ENCODE peak calls at places on chromosomes 2 and 18, in nine cellular contexts. X is glomerular endothelial cell; P is stimulated activated CD4-positive, alpha-beta T cell treated with anti-CD3 and anti-CD28 coated beads, TNF-alpha, amount 100 ng/mL, for 4 hours; T is activated naive CD8-positive, alpha-beta T cell treated with anti-CD3 and anti-CD28 coated beads, Interleukin-2, amount 50 U/mL, for 24 hours; L is left cardiac atrium; A is stimulated activated naive CD8-positive, alpha-beta T cell treated with anti-CD3 and anti-CD28 coated beads, Interleukin-15, Interleukin-2, amounts not matched to agents 100 U/mL and 50 U/mL, for 24 hours; N is glutamatergic neuron; G is NB4; M is GM12864. R is an unnamed sample.

GRCh38 chr2:187093771-187094412 is 244.9 kb upstream of the ZSWIM2 start:
- DNase-seq in X (no peak), P (no peak), N (no peak), A (no peak), L (no peak), G (no peak), T (no peak), M (no peak), R (no peak)

GRCh38 chr2:9703701-9704221 is 73.0 kb upstream of the YWHAQ start:
- DNase-seq in T (peak), N (no peak), L (no peak), P (no peak), G (peak), X (no peak), M (no peak), A (peak), R (no peak)

GRCh38 chr2:197306691-197307030 is 3.9 kb downstream of the ANKRD44 start:
- DNase-seq in L (peak), P (no peak), G (peak), M (no peak), X (no peak), A (peak), T (no peak), N (no peak), R (no peak)

GRCh38 chr18:4510709-4511108 is 55.6 kb upstream of the DLGAP1 start:
- DNase-seq in M (no peak), P (no peak), X (no peak), L (no peak), G (peak), A (no peak), T (no peak), N (no peak), R (no peak)

GRCh38 chr2:883260-884026 is 67.2 kb upstream of the SNTG2 start:
- DNase-seq in A (no peak), X (no peak), L (no peak), G (no peak), T (no peak), M (no peak), N (no peak), P (no peak), R (no peak)

GRCh38 chr2:3298201-3298600 is 79.4 kb downstream of the EIPR1 start:
- DNase-seq in P (no peak), N (no peak), G (no peak), M (no peak), A (no peak), X (no peak), T (no peak), L (no peak), R (no peak)

GRCh38 chr18:37564796-37565137 is 831 bp downstream of the CELF4 start:
- DNase-seq in X (peak), T (peak), M (no peak), A (peak), G (peak), N (no peak), P (no peak), L (peak), R (no peak)

GRCh38 chr2:160615706-160616105 is 122.1 kb upstream of the RBMS1 start:
- DNase-seq in P (no peak), G (no peak), M (no peak), X (no peak), A (no peak), T (no peak), N (no peak), L (no peak), R (no peak)

GRCh38 chr2:8019934-8020333 is 661.9 kb upstream of the ID2 start:
- DNase-seq in P (no peak), M (no peak), T (no peak), X (no peak), L (no peak), A (no peak), G (no peak), N (no peak), R (no peak)

GRCh38 chr2:149921911-149922616 is 334.5 kb upstream of the MMADHC start:
- DNase-seq in M (no peak), P (no peak), G (no peak), L (no peak), X (no peak), A (no peak), T (no peak), N (no peak), R (no peak)

GRCh38 chr2:28544405-28544914 is 48.6 kb downstream of the PLB1 start:
- DNase-seq in G (no peak), X (no peak), L (no peak), M (no peak), A (no peak), N (no peak), T (no peak), P (no peak), R (no peak)

GRCh38 chr2:166653185-166653813 is 159.2 kb upstream of the SCN7A start:
- DNase-seq in G (no peak), L (no peak), T (no peak), M (no peak), N (no peak), X (no peak), A (no peak), P (no peak), R (no peak)

GRCh38 chr2:217283505-217283904 is 423.6 kb upstream of the TNP1 start:
- DNase-seq in P (no peak), G (no peak), N (no peak), T (no peak), L (no peak), X (no peak), M (no peak), A (no peak), R (no peak)

GRCh38 chr2:232880764-232881351 is 10.8 kb downstream of the SNORC start:
- DNase-seq in L (no peak), P (no peak), X (no peak), M (no peak), N (no peak), G (no peak), A (no peak), T (no peak), R (no peak)

GRCh38 chr2:239834143-239834542 is 191.0 kb downstream of the NDUFA10 start:
- DNase-seq in N (no peak), G (no peak), T (no peak), M (no peak), L (no peak), X (no peak), P (no peak), A (no peak), R (no peak)

GRCh38 chr18:76679259-76679658 is 143.1 kb upstream of the ZNF236 start:
- DNase-seq in M (no peak), L (no peak), G (peak), T (no peak), A (no peak), P (no peak), N (peak), X (no peak), R (no peak)

GRCh38 chr18:12076424-12077140 is 17.1 kb upstream of the ANKRD62 start:
- DNase-seq in G (peak), P (no peak), N (peak), A (no peak), L (peak), M (no peak), X (no peak), T (no peak), R (peak)

GRCh38 chr2:198127627-198128026 is 323.2 kb downstream of the PLCL1 start:
- DNase-seq in L (peak), G (peak), N (peak), P (peak), M (peak), A (peak), T (peak), X (peak), R (peak)

GRCh38 chr2:129764376-129765325 is 214.8 kb upstream of the RAB6C start:
- DNase-seq in L (no peak), A (no peak), T (no peak), X (no peak), P (no peak), M (no peak), N (peak), G (peak), R (no peak)

GRCh38 chr2:200765139-200765951 is 46.4 kb upstream of the BZW1 start:
- DNase-seq in M (no peak), A (peak), X (peak), N (no peak), L (no peak), T (peak), P (no peak), G (no peak), R (no peak)

GRCh38 chr2:238856713-238857567 is 9.1 kb downstream of the TWIST2 start:
- DNase-seq in N (no peak), G (no peak), L (no peak), T (no peak), P (no peak), X (no peak), A (no peak), M (no peak), R (no peak)

GRCh38 chr2:20738789-20739188 is 71.8 kb downstream of the GDF7 start:
- DNase-seq in L (no peak), N (no peak), G (no peak), M (no peak), A (no peak), X (no peak), P (no peak), T (no peak), R (no peak)

GRCh38 chr2:181224866-181225265 is 232.3 kb upstream of the ITGA4 start:
- DNase-seq in A (no peak), M (no peak), L (no peak), P (no peak), X (no peak), N (no peak), G (no peak), T (no peak), R (no peak)

R was measured in germinal center.